ENCODE peak calls at places on chromosomes 7 and 10, in seven cellular contexts. O, G, J, C, B, R and T are unnamed samples.

GRCh38 chr10:116853287-116853686 is 4.0 kb downstream of the ENO4 start:
- DNase-seq in O (no peak), G (no peak), J (no peak), C (no peak), B (no peak), R (no peak), T (no peak)

GRCh38 chr10:60031664-60032063 is 125.3 kb upstream of the CCDC6 start:
- DNase-seq in O (peak; percentile 23), G (no peak), J (no peak), C (no peak), B (no peak), R (no peak), T (peak; percentile 79)

GRCh38 chr7:135744938-135745701 is 3.5 kb downstream of the FAM180A start:
- DNase-seq in O (no peak), G (peak; percentile 86), J (no peak), C (no peak), B (no peak), R (no peak), T (no peak)

GRCh38 chr7:145082366-145083240 is 246.8 kb upstream of the TPK1 start:
- DNase-seq in O (no peak), G (no peak), J (no peak), C (no peak), B (no peak), R (no peak), T (peak; percentile 26)

GRCh38 chr7:76220185-76221057 is 18.7 kb downstream of the SRRM3 start:
- DNase-seq in O (no peak), G (peak; percentile 30), J (no peak), C (no peak), B (no peak), R (no peak), T (peak; percentile 73)

GRCh38 chr10:110497438-110498086 is at the start of gene DUSP5:
- DNase-seq in O (peak; percentile 75), G (peak; percentile 92), J (peak; percentile 85), C (peak; percentile 98), B (peak; percentile 96), R (peak; percentile 95), T (peak; percentile 96)

GRCh38 chr7:70154521-70155180 is 556.4 kb downstream of the AUTS2 start:
- DNase-seq in O (no peak), G (no peak), J (no peak), C (no peak), B (no peak), R (no peak), T (no peak)

GRCh38 chr10:88731296-88731695 is 25.2 kb downstream of the LIPK start:
- DNase-seq in O (no peak), G (no peak), J (no peak), C (peak; percentile 75), B (no peak), R (peak; percentile 66), T (no peak)

GRCh38 chr7:95608344-95609173 is 12.2 kb upstream of the PDK4 start:
- DNase-seq in O (peak; percentile 47), G (peak; percentile 93), J (peak; percentile 61), C (peak; percentile 93), B (peak; percentile 93), R (peak; percentile 95), T (peak; percentile 86)

GRCh38 chr7:30934225-30934624 is 22.6 kb downstream of the AQP1 start:
- DNase-seq in O (no peak), G (no peak), J (no peak), C (peak; percentile 59), B (no peak), R (no peak), T (no peak)

GRCh38 chr7:90391488-90391887 is 11.8 kb upstream of the CLDN12 start:
- DNase-seq in O (no peak), G (no peak), J (no peak), C (no peak), B (no peak), R (no peak), T (no peak)

GRCh38 chr10:101441539-101442455 is 87.8 kb downstream of the BTRC start:
- DNase-seq in O (no peak), G (peak; percentile 78), J (peak; percentile 62), C (no peak), B (no peak), R (no peak), T (peak; percentile 78)

GRCh38 chr10:3775671-3776551 is 9.1 kb downstream of the KLF6 start:
- DNase-seq in O (no peak), G (peak; percentile 67), J (no peak), C (peak; percentile 82), B (no peak), R (no peak), T (peak; percentile 80)

GRCh38 chr10:34116220-34116623 is 698.9 kb downstream of the PARD3 start:
- DNase-seq in O (no peak), G (peak; percentile 27), J (no peak), C (no peak), B (no peak), R (no peak), T (no peak)

GRCh38 chr10:5522913-5523560 is 1.7 kb upstream of the CALML3 start:
- DNase-seq in O (no peak), G (no peak), J (no peak), C (peak; percentile 43), B (peak; percentile 19), R (peak; percentile 7), T (no peak)

GRCh38 chr7:116591202-116592040 is 66.6 kb downstream of the CAV1 start:
- DNase-seq in O (no peak), G (peak; percentile 52), J (no peak), C (no peak), B (no peak), R (no peak), T (peak; percentile 20)

GRCh38 chr7:45594780-45595535 is 20.8 kb downstream of the ADCY1 start:
- DNase-seq in O (no peak), G (no peak), J (no peak), C (peak; percentile 33), B (no peak), R (peak; percentile 4), T (no peak)

GRCh38 chr7:76074972-76075370 is 27.1 kb downstream of the MDH2 start:
- DNase-seq in O (no peak), G (peak; percentile 49), J (no peak), C (no peak), B (no peak), R (no peak), T (peak; percentile 37)

GRCh38 chr7:44430054-44430453 is 60.4 kb downstream of the NUDCD3 start:
- DNase-seq in O (no peak), G (no peak), J (no peak), C (no peak), B (no peak), R (no peak), T (no peak)
- H3K4me3 ChIP-seq in O (no peak overlapping the region), G (no peak overlapping the region), J (no peak overlapping the region), C (no peak overlapping the region), B (no peak overlapping the region), R (no peak overlapping the region), T (no peak overlapping the region)

GRCh38 chr7:98280791-98281756 is at the start of gene BRI3:
- DNase-seq in O (peak; percentile 12), G (peak; percentile 73), J (peak; percentile 85), C (peak; percentile 97), B (peak; percentile 97), R (peak; percentile 94), T (peak; percentile 94)
- TF ChIP-seq POLR2A in O (peak; percentile 77), G (peak; percentile 6), J (peak; percentile 91), C (peak; percentile 15), B (peak; percentile 97), R (peak; percentile 73), T (peak; percentile 57)

GRCh38 chr7:66307591-66308215 is 102.6 kb downstream of the TPST1 start:
- DNase-seq in O (no peak), G (peak; percentile 83), J (no peak), C (no peak), B (no peak), R (peak; percentile 35), T (no peak)
- H3K4me3 ChIP-seq in O (no peak overlapping the region), G (no peak overlapping the region), J (no peak overlapping the region), C (no peak overlapping the region), B (no peak overlapping the region), R (no peak overlapping the region), T (no peak overlapping the region)

DNA sequence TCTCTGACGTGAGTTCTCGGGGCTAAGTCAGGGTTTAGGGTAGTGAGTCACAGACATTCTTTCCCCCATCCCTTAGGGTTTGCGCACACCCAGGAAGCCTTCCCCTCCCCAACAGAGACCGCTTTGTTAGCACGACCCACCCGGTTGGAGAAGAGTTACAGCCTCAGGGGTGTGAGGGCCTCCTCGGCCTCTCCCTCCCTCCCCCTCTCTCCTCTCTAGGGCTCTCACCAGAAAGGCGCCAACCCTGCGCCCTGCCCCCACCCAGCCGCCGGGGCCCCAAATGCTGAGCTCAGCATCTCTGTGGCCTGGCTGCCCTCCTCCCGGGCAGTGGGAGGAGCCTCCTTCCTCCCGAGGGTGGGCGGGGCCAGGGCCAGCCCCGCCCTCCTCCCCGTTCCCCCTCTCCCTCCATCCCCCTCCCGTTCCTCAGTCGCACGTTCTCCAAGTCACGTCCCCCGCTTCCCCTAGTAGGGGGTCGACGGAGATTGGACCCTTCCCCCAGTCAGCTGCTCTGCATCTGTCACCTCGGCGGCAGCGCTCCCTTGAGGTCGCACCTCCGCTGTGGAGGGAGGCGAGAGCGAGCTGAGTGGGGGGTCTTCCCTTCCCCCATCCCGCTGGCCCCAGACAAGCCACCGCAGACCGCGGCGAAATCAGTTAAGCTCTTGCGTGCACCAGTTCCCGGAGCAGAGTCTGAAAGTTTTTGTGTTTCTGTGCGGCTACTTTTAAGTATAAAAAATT is 13.0 kb upstream of the DDIT4 start:
- DNase-seq in O (peak; percentile 88), G (peak; percentile 62), J (peak; percentile 91), C (peak; percentile 97), B (peak; percentile 90), R (peak; percentile 83), T (peak; percentile 84)
- TF ChIP-seq POLR2A in O (peak; percentile 77), G (no peak), J (peak; percentile 32), C (no peak), B (no peak), R (no peak), T (peak; percentile 51)

DNA sequence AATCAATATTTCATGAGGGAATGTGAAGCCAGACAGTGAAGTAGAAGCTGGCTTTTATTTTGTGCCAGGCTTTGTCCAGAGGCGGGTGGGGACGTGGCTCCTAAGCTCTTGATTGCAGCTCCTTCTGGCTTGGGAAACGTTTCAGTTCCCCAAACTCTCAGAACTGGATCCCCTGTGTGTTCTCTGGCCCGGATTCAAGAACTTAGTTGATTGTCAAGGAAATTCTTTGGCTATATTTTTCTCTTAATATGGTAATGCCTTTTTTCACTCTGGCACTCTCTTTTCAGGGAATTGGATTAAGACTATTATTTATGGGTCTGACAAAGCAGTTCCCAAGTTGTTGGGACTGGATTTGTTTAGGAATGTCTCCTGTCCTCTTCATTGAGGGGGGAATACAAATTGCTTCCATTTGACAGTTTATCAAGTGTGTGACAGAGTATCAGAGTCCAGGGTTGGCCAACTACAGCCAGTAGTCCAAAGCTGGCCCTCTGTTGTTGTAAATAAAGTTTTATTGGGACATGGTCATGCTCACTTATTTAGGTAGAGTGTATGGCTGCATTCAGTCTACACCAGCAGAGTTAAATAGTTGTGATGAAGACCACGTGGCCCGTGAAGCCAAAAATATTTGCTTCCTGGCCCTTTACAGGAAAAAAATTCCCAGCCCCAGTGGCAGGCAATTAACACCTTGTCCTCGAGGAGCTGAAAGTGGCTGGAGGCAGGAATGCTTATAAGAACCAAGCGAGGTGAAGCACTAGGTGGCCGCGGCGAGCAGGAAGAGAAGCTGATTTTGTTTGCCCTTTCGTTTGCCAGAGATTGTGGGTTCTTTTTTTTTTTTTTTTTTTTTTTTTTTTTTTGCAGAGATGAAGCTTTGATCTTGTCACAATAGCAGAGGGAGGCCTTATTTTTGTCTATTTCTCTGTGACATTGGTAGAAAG is 34.3 kb downstream of the HTRA1 start:
- DNase-seq in O (no peak), G (no peak), J (no peak), C (no peak), B (no peak), R (no peak), T (no peak)
- H3K4me3 ChIP-seq in O (no peak overlapping the region), G (no peak overlapping the region), J (no peak overlapping the region), C (no peak overlapping the region), B (no peak overlapping the region), R (no peak overlapping the region), T (no peak overlapping the region)